ENCODE peak calls at places on chromosomes 6 and 20, in seven cellular contexts. O, Y, J, D, H, L and W are unnamed samples.

GRCh38 chr6:12973302-12973865 is 256.8 kb downstream of the PHACTR1 start:
- DNase-seq in H (no peak), J (no peak), D (no peak), L (no peak), O (no peak), Y (peak; percentile 9), W (no peak)

GRCh38 chr20:32742322-32743236 is 688 bp downstream of the COMMD7 start:
- DNase-seq in Y (no peak), L (no peak), O (no peak), H (no peak), J (peak; percentile 42), D (no peak), W (peak; percentile 35)

GRCh38 chr6:134593887-134594286 is 276.0 kb upstream of the SGK1 start:
- DNase-seq in L (no peak), Y (no peak), D (no peak), H (no peak), O (no peak), J (no peak), W (no peak)

GRCh38 chr6:113049190-113049589 is 702.1 kb downstream of the RFPL4B start:
- DNase-seq in D (no peak), Y (no peak), J (no peak), H (no peak), L (no peak), O (no peak), W (no peak)

GRCh38 chr6:159461266-159461665 is 231.8 kb downstream of the SOD2 start:
- DNase-seq in J (no peak), D (no peak), O (no peak), L (peak; percentile 13), Y (peak; percentile 5), H (no peak), W (no peak)

GRCh38 chr6:165883851-165884640 is 221.0 kb upstream of the PDE10A start:
- DNase-seq in J (no peak), H (no peak), L (peak; percentile 73), O (no peak), D (no peak), Y (peak; percentile 26), W (no peak)

GRCh38 chr6:146876271-146877151 is 277.7 kb downstream of the ADGB start:
- DNase-seq in O (no peak), L (no peak), J (no peak), H (no peak), D (no peak), Y (peak; percentile 50), W (no peak)

GRCh38 chr6:14754636-14755513 is 491.0 kb upstream of the JARID2 start:
- DNase-seq in L (no peak), Y (no peak), H (no peak), O (no peak), J (no peak), D (no peak), W (no peak)

GRCh38 chr6:159943101-159943632 is 25.7 kb upstream of the IGF2R start:
- DNase-seq in Y (no peak), O (no peak), H (no peak), L (peak; percentile 74), J (peak; percentile 21), D (no peak), W (no peak)

GRCh38 chr20:39661833-39662232 is 699.7 kb downstream of the DHX35 start:
- DNase-seq in H (peak; percentile 13), Y (no peak), D (no peak), L (peak; percentile 66), J (peak; percentile 19), O (peak; percentile 42), W (no peak)

GRCh38 chr20:31695849-31696804 is 26.5 kb downstream of the BCL2L1 start:
- DNase-seq in J (peak; percentile 80), H (no peak), Y (peak; percentile 95), L (peak; percentile 76), D (peak; percentile 84), O (peak; percentile 99), W (no peak)

GRCh38 chr6:90329397-90330077 is 32.9 kb upstream of the BACH2 start:
- DNase-seq in J (no peak), L (no peak), Y (no peak), D (no peak), O (no peak), H (no peak), W (peak; percentile 63)

GRCh38 chr6:36519352-36519751 is 27.9 kb downstream of the STK38 start:
- DNase-seq in H (peak; percentile 62), Y (no peak), D (no peak), O (no peak), J (no peak), L (no peak), W (peak; percentile 11)

GRCh38 chr6:108800510-108800909 is 47.7 kb upstream of the ARMC2 start:
- DNase-seq in H (no peak), Y (no peak), O (no peak), D (no peak), J (no peak), L (peak; percentile 67), W (no peak)

GRCh38 chr20:63482021-63482587 is 9.6 kb upstream of the KCNQ2 start:
- DNase-seq in J (no peak), H (no peak), L (no peak), Y (no peak), O (no peak), D (no peak), W (no peak)

GRCh38 chr20:23444859-23445258 is 5.4 kb downstream of the CSTL1 start:
- DNase-seq in O (no peak), L (no peak), J (no peak), H (no peak), Y (no peak), D (no peak), W (no peak)

GRCh38 chr6:116876635-116877611 is at the start of gene RFX6:
- DNase-seq in J (peak; percentile 52), L (no peak), O (no peak), Y (no peak), H (no peak), D (no peak), W (peak; percentile 69)

GRCh38 chr6:140475086-140475485 is 1100.6 kb upstream of the CITED2 start:
- DNase-seq in L (peak; percentile 4), Y (no peak), O (no peak), D (no peak), H (no peak), J (no peak), W (no peak)

GRCh38 chr6:54366647-54367327 is 58.5 kb downstream of the TINAG start:
- DNase-seq in J (no peak), Y (peak; percentile 95), H (no peak), D (peak; percentile 28), L (peak; percentile 16), O (peak; percentile 47), W (no peak)

GRCh38 chr20:47691632-47692031 is 93.6 kb downstream of the SULF2 start:
- DNase-seq in D (no peak), H (no peak), J (no peak), O (no peak), Y (peak; percentile 22), L (peak; percentile 48), W (peak; percentile 63)

GRCh38 chr6:4280721-4281120 is 145.3 kb upstream of the ECI2 start:
- DNase-seq in L (peak; percentile 89), D (no peak), O (peak; percentile 81), Y (peak; percentile 88), J (peak; percentile 55), H (no peak), W (no peak)

GRCh38 chr6:33983721-33984465 is 162.0 kb downstream of the GRM4 start:
- DNase-seq in Y (no peak), J (no peak), O (no peak), L (no peak), D (no peak), H (no peak), W (no peak)

GRCh38 chr6:36387440-36388303 is at the start of gene ETV7:
- DNase-seq in D (no peak), H (peak; percentile 31), Y (peak; percentile 20), L (peak; percentile 70), J (peak; percentile 64), O (no peak), W (peak; percentile 74)

GRCh38 chr20:53033176-53033575 is 61.0 kb downstream of the TSHZ2 start:
- DNase-seq in O (no peak), D (no peak), H (no peak), Y (no peak), J (no peak), L (peak; percentile 33), W (no peak)

GRCh38 chr6:70839286-70840266 is 117.3 kb downstream of the B3GAT2 start:
- DNase-seq in H (no peak), J (no peak), Y (no peak), O (no peak), D (no peak), L (no peak), W (no peak)

GRCh38 chr6:168192901-168193815 is 114.1 kb upstream of the FRMD1 start:
- DNase-seq in Y (no peak), L (no peak), O (no peak), H (no peak), D (no peak), J (no peak), W (no peak)

GRCh38 chr6:135488023-135488422 is 9.5 kb downstream of the AHI1 start:
- DNase-seq in L (peak; percentile 81), J (no peak), O (peak; percentile 73), Y (peak; percentile 56), H (no peak), D (no peak), W (no peak)

DNA sequence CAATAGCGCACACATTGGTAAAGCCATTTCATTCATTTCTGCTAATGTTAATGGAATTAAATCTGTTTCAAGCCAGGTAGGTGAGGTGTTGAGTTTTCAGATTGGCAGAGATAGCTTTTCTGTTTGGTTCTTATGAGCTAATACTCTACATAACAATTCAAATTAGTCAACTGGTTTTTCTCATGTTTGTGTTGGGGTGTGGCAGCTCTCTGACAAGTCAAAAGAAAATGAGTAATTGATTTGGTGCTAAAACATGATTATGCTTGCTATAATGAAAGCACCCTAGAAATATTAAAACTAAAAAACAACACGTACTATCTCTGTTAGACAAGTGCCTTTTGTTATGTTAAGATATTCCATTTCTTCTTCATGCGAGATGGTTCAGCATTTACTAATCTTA is 13.6 kb downstream of the PPP1R14C start:
- DNase-seq in L (no peak), H (no peak), D (no peak), J (no peak), O (no peak), Y (no peak), W (no peak)
- H3K9me2 ChIP-seq in L (no peaks in the 10 kb centered on the region), H (no peaks in the 10 kb centered on the region), D (no peaks in the 10 kb centered on the region), J (no peaks in the 10 kb centered on the region), O (no peaks in the 10 kb centered on the region), Y (no peaks in the 10 kb centered on the region), W (no peaks in the 10 kb centered on the region)

GRCh38 chr6:75421316-75422023 is 72.1 kb downstream of the FILIP1 start:
- DNase-seq in O (no peak), H (no peak), D (no peak), L (peak; percentile 77), J (no peak), Y (no peak), W (no peak)
- H3K4me1 ChIP-seq in O (peaks cover 4% of the 10 kb centered on the region), H (peaks cover 19% of the 10 kb centered on the region), D (peaks cover 15% of the 10 kb centered on the region), L (peaks cover 33% of the 10 kb centered on the region), J (peaks cover 4% of the 10 kb centered on the region), Y (peaks cover 9% of the 10 kb centered on the region), W (peaks cover 6% of the 10 kb centered on the region)

GRCh38 chr6:41726876-41727275 is 8.5 kb downstream of the TFEB start:
- DNase-seq in H (no peak), Y (no peak), D (no peak), J (no peak), O (no peak), L (no peak), W (no peak)
- H3K9me2 ChIP-seq in H (no peaks in the 10 kb centered on the region), Y (no peaks in the 10 kb centered on the region), D (no peaks in the 10 kb centered on the region), J (no peaks in the 10 kb centered on the region), O (no peaks in the 10 kb centered on the region), L (no peaks in the 10 kb centered on the region), W (no peaks in the 10 kb centered on the region)

DNA sequence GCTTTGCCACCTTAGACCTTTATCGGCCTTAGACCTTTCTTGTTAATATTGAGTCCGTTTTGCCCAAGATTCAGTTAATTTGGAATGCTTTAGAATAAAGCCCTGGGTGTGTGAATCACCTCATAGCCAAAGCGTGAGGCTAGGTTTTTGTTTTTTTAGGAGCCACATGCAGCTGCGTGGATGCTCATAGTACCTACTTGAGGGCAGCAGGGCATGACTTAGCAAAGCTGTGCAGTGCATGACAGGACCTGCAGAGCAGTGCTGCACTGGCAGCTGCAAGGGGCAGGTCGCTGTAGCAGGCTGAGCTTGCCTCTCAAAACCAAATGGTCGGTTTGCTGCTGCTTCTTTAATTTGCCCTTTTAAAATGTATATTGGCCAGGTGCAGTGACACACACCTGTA is 116.1 kb downstream of the JAG1 start:
- DNase-seq in Y (no peak), O (no peak), L (no peak), D (no peak), J (no peak), H (no peak), W (peak; percentile 31)
- H3K4me1 ChIP-seq in Y (peaks cover 77% of the 10 kb centered on the region), O (peaks cover 48% of the 10 kb centered on the region), L (peaks cover 24% of the 10 kb centered on the region), D (peaks cover 51% of the 10 kb centered on the region), J (peaks cover 19% of the 10 kb centered on the region), H (no peaks in the 10 kb centered on the region), W (peaks cover 35% of the 10 kb centered on the region)